ENCODE peak calls at places on chromosome X, in five cellular contexts. S is NCI-H2081; X is neuronal stem cell; B is stimulated activated CD4-positive, alpha-beta T cell treated with anti-CD3 and anti-CD28 coated beads, Interleukin-4, amount 100 ng/mL, for 4 hours; T is GDM1. D is an unnamed sample.

GRCh38 chrX:27336466-27337091 is 126.6 kb downstream of the PPP4R3C start:
- DNase-seq in S (peak; percentile 50), X (peak; percentile 12), B (no peak), T (peak; percentile 22), D (no peak)

GRCh38 chrX:9927638-9928037 is 39.5 kb upstream of the CLDN34 start:
- DNase-seq in S (no peak), X (no peak), B (no peak), T (no peak), D (no peak)

GRCh38 chrX:65720580-65720979 is 53.1 kb downstream of the MSN start:
- DNase-seq in S (no peak), X (no peak), B (no peak), T (peak; percentile 78), D (no peak)

GRCh38 chrX:136275553-136275952 is 24.4 kb upstream of the MAP7D3 start:
- DNase-seq in S (no peak), X (no peak), B (no peak), T (no peak), D (no peak)

GRCh38 chrX:153638041-153638371 is 9.0 kb upstream of the DUSP9 start:
- DNase-seq in S (no peak), X (no peak), B (no peak), T (no peak), D (no peak)

GRCh38 chrX:123475068-123475724 is 257.7 kb downstream of the THOC2 start:
- DNase-seq in S (no peak), X (no peak), B (no peak), T (no peak), D (no peak)

GRCh38 chrX:13689519-13690211 is 737 bp downstream of the RAB9A start:
- DNase-seq in S (no peak), X (no peak), B (no peak), T (no peak), D (no peak)

GRCh38 chrX:34300871-34301270 is 168.8 kb upstream of the FAM47A start:
- DNase-seq in S (peak; percentile 67), X (peak; percentile 2), B (no peak), T (no peak), D (no peak)

GRCh38 chrX:17876135-17876534 is 15.0 kb upstream of the RAI2 start:
- DNase-seq in S (no peak), X (no peak), B (no peak), T (no peak), D (no peak)